ENCODE peak calls at places on chromosomes 11 and 22, in nine cellular contexts. P is stimulated activated CD8-positive, alpha-beta memory T cell treated with anti-CD3 and anti-CD28 coated beads, Interleukin-12 subunit alpha, Interleukin-12 subunit beta, amount 100 ng/mL, for 1 hour; W is naive thymus-derived CD8-positive, alpha-beta T cell; T is Kasumi-1; O is T-helper 1 cell; X is kidney tubule cell; S is AG20443; Z is right lobe of liver; N is H54. K is an unnamed sample.

GRCh38 chr11:441418-442274 is at the start of gene ANO9:
- DNase-seq in P (peak), W (peak), T (no peak), O (peak), X (peak), S (no peak), Z (no peak), N (no peak), K (peak)

GRCh38 chr11:131668867-131669780 is 298.7 kb downstream of the NTM start:
- DNase-seq in P (no peak), W (no peak), T (peak), O (no peak), X (peak), S (peak), Z (peak), N (peak), K (peak)

GRCh38 chr11:96293583-96293982 is 49.4 kb downstream of the MAML2 start:
- DNase-seq in P (no peak), W (no peak), T (no peak), O (no peak), X (no peak), S (peak), Z (no peak), N (no peak), K (no peak)

GRCh38 chr22:42697542-42698013 is 23.1 kb downstream of the A4GALT start:
- DNase-seq in P (no peak), W (no peak), T (no peak), O (no peak), X (peak), S (peak), Z (peak), N (peak), K (no peak)

GRCh38 chr11:3014314-3014938 is 22.3 kb upstream of the NAP1L4 start:
- DNase-seq in P (peak), W (peak), T (no peak), O (peak), X (no peak), S (no peak), Z (peak), N (no peak), K (no peak)

GRCh38 chr11:4891996-4892640 is 10.4 kb downstream of the OR51T1 start:
- DNase-seq in P (no peak), W (no peak), T (no peak), O (no peak), X (peak), S (peak), Z (no peak), N (peak), K (no peak)

GRCh38 chr22:46502346-46502745 is 35.1 kb downstream of the CELSR1 start:
- DNase-seq in P (no peak), W (no peak), T (no peak), O (no peak), X (no peak), S (no peak), Z (no peak), N (no peak), K (no peak)

GRCh38 chr11:19974886-19975285 is 185.4 kb downstream of the DBX1 start:
- DNase-seq in P (no peak), W (no peak), T (no peak), O (no peak), X (no peak), S (no peak), Z (no peak), N (no peak), K (no peak)

GRCh38 chr11:73655686-73656085 is 9.3 kb downstream of the PLEKHB1 start:
- DNase-seq in P (no peak), W (no peak), T (no peak), O (no peak), X (no peak), S (no peak), Z (no peak), N (no peak), K (no peak)

GRCh38 chr22:39356464-39356863 is 6.7 kb downstream of the SYNGR1 start:
- DNase-seq in P (no peak), W (no peak), T (no peak), O (no peak), X (no peak), S (no peak), Z (no peak), N (no peak), K (no peak)

GRCh38 chr22:32627091-32627490 is 152.5 kb downstream of the FBXO7 start:
- DNase-seq in P (no peak), W (no peak), T (no peak), O (no peak), X (no peak), S (no peak), Z (no peak), N (no peak), K (no peak)

GRCh38 chr11:113152500-113152899 is 161.9 kb upstream of the TTC12 start:
- DNase-seq in P (no peak), W (no peak), T (no peak), O (no peak), X (no peak), S (no peak), Z (no peak), N (no peak), K (no peak)

GRCh38 chr11:65051389-65051858 is 6.9 kb downstream of the NAALADL1 start:
- DNase-seq in P (no peak), W (no peak), T (no peak), O (no peak), X (no peak), S (no peak), Z (no peak), N (no peak), K (no peak)

GRCh38 chr11:17343907-17344306 is 7.7 kb upstream of the NCR3LG1 start:
- DNase-seq in P (no peak), W (no peak), T (no peak), O (no peak), X (peak), S (peak), Z (no peak), N (peak), K (no peak)

GRCh38 chr11:121841487-121842167 is 274.4 kb downstream of the BLID start:
- DNase-seq in P (no peak), W (no peak), T (no peak), O (no peak), X (peak), S (peak), Z (no peak), N (no peak), K (no peak)

GRCh38 chr22:26479043-26479791 is 4.4 kb downstream of the HPS4 start:
- DNase-seq in P (no peak), W (no peak), T (peak), O (no peak), X (no peak), S (no peak), Z (no peak), N (no peak), K (no peak)

GRCh38 chr11:27410301-27410700 is 47.3 kb upstream of the CCDC34 start:
- DNase-seq in P (no peak), W (no peak), T (no peak), O (no peak), X (no peak), S (peak), Z (no peak), N (no peak), K (no peak)

GRCh38 chr11:94650756-94651155 is 83.6 kb downstream of the PIWIL4 start:
- DNase-seq in P (no peak), W (no peak), T (peak), O (no peak), X (no peak), S (peak), Z (peak), N (no peak), K (no peak)

GRCh38 chr11:1230456-1231395 is 7.9 kb downstream of the MUC5B start:
- DNase-seq in P (no peak), W (no peak), T (no peak), O (peak), X (peak), S (no peak), Z (peak), N (no peak), K (no peak)

GRCh38 chr22:17411213-17411612 is 42.0 kb downstream of the CECR2 start:
- DNase-seq in P (no peak), W (no peak), T (no peak), O (no peak), X (no peak), S (no peak), Z (no peak), N (no peak), K (no peak)

GRCh38 chr11:8056810-8057463 is 24.1 kb upstream of the TUB start:
- DNase-seq in P (no peak), W (no peak), T (no peak), O (no peak), X (no peak), S (peak), Z (peak), N (no peak), K (no peak)

GRCh38 chr22:24985824-24986214 is 33.3 kb downstream of the KIAA1671 start:
- DNase-seq in P (no peak), W (no peak), T (no peak), O (no peak), X (no peak), S (peak), Z (peak), N (no peak), K (no peak)

GRCh38 chr11:20795005-20795404 is 125.6 kb downstream of the NELL1 start:
- DNase-seq in P (no peak), W (no peak), T (no peak), O (no peak), X (no peak), S (no peak), Z (no peak), N (no peak), K (no peak)

GRCh38 chr11:1233351-1234053 is 10.6 kb downstream of the MUC5B start:
- DNase-seq in P (no peak), W (no peak), T (no peak), O (peak), X (no peak), S (no peak), Z (peak), N (no peak), K (no peak)